ENCODE peak calls at places on chromosomes 1 and 21, in five cellular contexts. B, T, L, R and W are unnamed samples. For H3K9me3, the result is how much of the 10 kb centered on the place peaks cover.

GRCh38 chr1:59484090-59484489 is 187.2 kb downstream of the FGGY start:
- DNase-seq in B (peak), T (no peak), L (no peak), R (peak), W (no peak)

GRCh38 chr21:39483917-39484316 is 32.1 kb downstream of the SH3BGR start:
- DNase-seq in B (no peak), T (no peak), L (no peak), R (no peak), W (no peak)

GRCh38 chr1:230770317-230770716 is 23.1 kb downstream of the CAPN9 start:
- DNase-seq in B (no peak), T (no peak), L (no peak), R (no peak), W (no peak)

GRCh38 chr1:175203570-175203969 is 11.0 kb upstream of the KIAA0040 start:
- DNase-seq in B (no peak), T (no peak), L (no peak), R (no peak), W (no peak)

GRCh38 chr1:16015491-16015890 is 2.4 kb downstream of the HSPB7 start:
- DNase-seq in B (no peak), T (no peak), L (no peak), R (no peak), W (no peak)

GRCh38 chr1:67889940-67890567 is 56.8 kb upstream of the GNG12 start:
- DNase-seq in B (peak), T (no peak), L (no peak), R (peak), W (no peak)

GRCh38 chr1:23168079-23168461 is 586 bp downstream of the LUZP1 start:
- DNase-seq in B (no peak), T (peak), L (no peak), R (no peak), W (peak)

GRCh38 chr1:176903474-176903873 is 261.0 kb downstream of the ASTN1 start:
- DNase-seq in B (no peak), T (no peak), L (no peak), R (no peak), W (no peak)

GRCh38 chr1:1806890-1807289 is 28.6 kb upstream of the NADK start:
- DNase-seq in B (no peak), T (no peak), L (no peak), R (no peak), W (no peak)

GRCh38 chr1:90068611-90069280 is 73.8 kb downstream of the ZNF326 start:
- DNase-seq in B (no peak), T (no peak), L (no peak), R (no peak), W (no peak)

GRCh38 chr1:232016636-232017035 is 390.0 kb downstream of the DISC1 start:
- DNase-seq in B (peak), T (no peak), L (no peak), R (no peak), W (no peak)

GRCh38 chr1:160122978-160123495 is 7.5 kb downstream of the ATP1A2 start:
- DNase-seq in B (no peak), T (no peak), L (no peak), R (no peak), W (no peak)

GRCh38 chr1:184150776-184151531 is 99.4 kb downstream of the TSEN15 start:
- DNase-seq in B (no peak), T (no peak), L (no peak), R (no peak), W (no peak)

GRCh38 chr21:45574691-45575090 is 32.5 kb upstream of the SLC19A1 start:
- DNase-seq in B (no peak), T (no peak), L (no peak), R (no peak), W (no peak)

GRCh38 chr1:38013027-38013588 is 574 bp downstream of the UTP11 start:
- DNase-seq in B (no peak), T (no peak), L (no peak), R (no peak), W (no peak)

GRCh38 chr1:36734356-36734755 is 251.6 kb upstream of the CSF3R start:
- DNase-seq in B (no peak), T (no peak), L (no peak), R (no peak), W (no peak)

GRCh38 chr21:29342394-29342957 is 43.8 kb downstream of the BACH1 start:
- DNase-seq in B (peak), T (no peak), L (no peak), R (no peak), W (no peak)

GRCh38 chr1:228450200-228450599 is 33.5 kb upstream of the TRIM17 start:
- DNase-seq in B (no peak), T (no peak), L (no peak), R (no peak), W (no peak)

GRCh38 chr1:77539510-77540142 is 142.8 kb downstream of the ZZZ3 start:
- DNase-seq in B (peak), T (no peak), L (no peak), R (peak), W (no peak)

DNA sequence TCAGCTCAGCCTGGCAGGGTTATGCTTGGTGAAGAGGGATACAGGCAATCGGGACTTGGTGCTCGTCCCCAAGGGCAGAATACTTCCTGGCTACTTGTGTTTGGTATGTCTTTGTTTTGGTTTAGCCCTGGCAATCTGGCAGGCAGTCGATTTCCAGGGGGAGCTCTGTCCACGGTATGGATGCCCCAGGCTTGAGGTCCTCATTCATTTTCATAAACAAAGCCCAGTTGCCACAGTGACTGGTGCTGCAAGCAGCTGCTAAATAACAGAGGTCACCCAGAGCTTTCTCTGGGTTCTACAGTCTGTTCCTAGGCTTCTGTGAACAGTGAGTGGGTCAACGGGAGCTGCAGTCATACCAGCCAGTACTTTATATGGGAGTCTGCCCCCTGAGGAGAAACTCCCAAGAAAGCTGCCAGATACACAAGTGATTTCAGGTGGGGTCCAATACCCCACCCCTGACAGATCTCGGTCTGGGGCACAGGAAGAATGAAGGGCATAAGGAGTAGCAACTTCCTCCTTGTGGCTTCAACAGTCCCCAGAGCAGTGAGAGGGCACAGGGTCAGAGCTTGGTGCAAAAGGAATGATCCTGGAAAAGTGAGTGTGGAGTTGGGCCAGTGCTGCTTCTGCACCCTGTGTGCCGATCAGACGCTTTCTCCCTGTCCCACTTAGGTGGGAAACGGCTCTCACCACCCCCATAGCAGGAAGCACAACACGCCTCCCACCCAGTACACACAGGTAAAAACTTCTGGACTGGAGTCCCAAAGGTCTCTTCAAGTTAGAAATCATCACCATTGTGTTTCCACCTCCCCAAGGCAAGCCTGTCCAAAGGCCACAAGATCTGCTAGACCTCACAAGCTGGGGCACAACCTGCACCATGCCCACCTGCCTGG is 55.5 kb downstream of the TGFBR3 start:
- DNase-seq in B (peak), T (no peak), L (peak), R (no peak), W (no peak)
- TF ChIP-seq CTCF in B (peak), T (no peak), L (no peak), R (peak), W (no peak)

DNA sequence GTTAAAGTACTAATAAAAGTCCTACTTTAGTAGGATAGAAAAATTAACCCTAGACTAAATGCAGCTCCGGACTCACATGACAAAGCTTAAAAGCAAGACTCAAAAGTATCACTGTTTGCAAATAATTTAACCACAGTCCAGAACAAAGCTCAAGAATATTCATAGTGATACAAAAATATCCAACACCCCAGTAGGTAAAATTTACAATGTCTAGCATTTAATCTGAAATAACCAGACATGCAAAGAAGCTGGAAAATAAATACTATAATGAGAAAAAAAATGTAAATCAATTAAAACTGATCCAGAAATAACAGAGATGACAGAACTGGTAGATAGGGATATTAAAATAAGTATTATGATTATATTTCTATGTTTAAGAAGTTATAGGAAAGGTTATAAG is 67.0 kb downstream of the KIAA0319L start:
- DNase-seq in B (no peak), T (no peak), L (no peak), R (no peak), W (no peak)
- H3K9me3 ChIP-seq in B (under half), T (under half), L (under half), R (under half), W (under half)

GRCh38 chr1:149942207-149942606 is 5.5 kb upstream of the MTMR11 start:
- DNase-seq in B (no peak), T (no peak), L (no peak), R (no peak), W (no peak)
- TF ChIP-seq CTCF in B (peak), T (no peak), L (no peak), R (peak), W (no peak)

DNA sequence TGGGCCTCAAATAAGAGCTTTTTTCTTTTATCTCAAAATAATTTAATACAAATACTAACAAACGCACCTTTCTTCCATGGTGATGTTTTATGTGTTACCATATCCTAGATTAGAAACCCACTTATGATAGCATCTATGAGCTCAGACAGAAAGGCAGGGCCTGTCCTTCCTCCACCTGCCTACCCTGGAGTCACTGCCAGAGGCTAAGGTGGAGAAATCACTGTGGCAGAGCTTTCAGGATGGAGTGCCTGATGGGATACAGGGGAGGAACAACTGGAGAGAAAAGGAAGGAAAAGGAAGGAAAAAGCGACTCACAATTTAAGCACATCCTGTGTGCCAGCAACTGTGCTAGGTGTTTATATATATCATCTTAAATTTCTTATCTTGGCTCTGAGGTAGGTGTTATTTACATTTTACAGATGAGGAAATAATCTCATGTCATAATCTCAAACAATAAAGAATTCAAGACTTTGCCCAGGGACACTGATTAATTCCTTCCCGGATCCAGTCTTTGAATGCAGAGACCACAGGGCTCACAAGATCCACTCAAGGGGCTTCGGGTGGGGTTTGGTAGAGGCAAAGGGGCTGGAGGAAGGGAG is 45.4 kb downstream of the RCAN1 start:
- DNase-seq in B (no peak), T (no peak), L (no peak), R (no peak), W (no peak)
- H3K9me3 ChIP-seq in B (under half), T (under half), L (under half), R (under half), W (under half)

DNA sequence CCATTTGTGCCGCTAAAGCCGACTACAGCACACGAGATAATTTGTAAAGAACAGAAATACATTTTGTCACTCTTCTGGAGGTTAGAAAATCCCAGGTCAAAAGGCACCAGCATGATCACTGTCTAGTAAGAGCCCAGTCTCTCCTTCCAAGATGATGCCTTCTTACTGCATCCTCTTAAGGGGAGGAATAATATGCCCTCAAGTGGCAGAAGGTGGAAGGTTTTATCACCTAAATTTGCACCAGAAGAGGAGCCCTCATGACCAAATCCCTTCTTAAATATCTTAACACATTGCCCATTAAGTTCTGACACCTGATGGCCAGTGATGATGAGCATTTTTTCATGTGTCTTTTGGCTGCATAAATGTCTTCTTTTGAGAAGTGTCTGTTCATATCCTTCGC is 326.7 kb upstream of the RGS18 start:
- DNase-seq in B (no peak), T (no peak), L (no peak), R (no peak), W (no peak)
- TF ChIP-seq CTCF in B (no peak), T (no peak), L (no peak), R (no peak), W (no peak)